ENCODE peak calls at places on chromosomes 1 and 21, in nine cellular contexts. One of them, this sample, is unnamed.

GRCh38 chr1:190747643-190748186 is 270.1 kb upstream of the BRINP3 start:
- DNase-seq in IMR-90: peak; percentile 72
- DNase-seq in mucosa of descending colon: no peak
- DNase-seq in GM10248: no peak
- DNase-seq in NB4: no peak
- DNase-seq in tibial artery: no peak
- DNase-seq in uterus: no peak
- DNase-seq in CD8-positive, alpha-beta T cell: no peak
- DNase-seq in B cell: no peak
- DNase-seq in this sample: no peak

GRCh38 chr1:177983824-177984528 is 14.1 kb upstream of the SEC16B start:
- DNase-seq in IMR-90: peak; percentile 98
- DNase-seq in mucosa of descending colon: no peak
- DNase-seq in GM10248: no peak
- DNase-seq in NB4: no peak
- DNase-seq in tibial artery: peak; percentile 77
- DNase-seq in uterus: peak; percentile 70
- DNase-seq in CD8-positive, alpha-beta T cell: no peak
- DNase-seq in B cell: no peak
- DNase-seq in this sample: no peak

GRCh38 chr1:214551052-214551435 is 358 bp downstream of the PTPN14 start:
- DNase-seq in IMR-90: no peak
- DNase-seq in mucosa of descending colon: peak; percentile 63
- DNase-seq in GM10248: peak; percentile 46
- DNase-seq in NB4: no peak
- DNase-seq in tibial artery: peak; percentile 80
- DNase-seq in uterus: peak; percentile 63
- DNase-seq in CD8-positive, alpha-beta T cell: no peak
- DNase-seq in B cell: peak; percentile 39
- DNase-seq in this sample: no peak

GRCh38 chr1:241934181-241934815 is 23.3 kb upstream of the BECN2 start:
- DNase-seq in IMR-90: no peak
- DNase-seq in mucosa of descending colon: no peak
- DNase-seq in GM10248: no peak
- DNase-seq in NB4: no peak
- DNase-seq in tibial artery: no peak
- DNase-seq in uterus: peak; percentile 33
- DNase-seq in CD8-positive, alpha-beta T cell: no peak
- DNase-seq in B cell: no peak
- DNase-seq in this sample: no peak

GRCh38 chr1:199784127-199784526 is 243.4 kb upstream of the NR5A2 start:
- DNase-seq in IMR-90: peak; percentile 63
- DNase-seq in mucosa of descending colon: no peak
- DNase-seq in GM10248: no peak
- DNase-seq in NB4: no peak
- DNase-seq in tibial artery: no peak
- DNase-seq in uterus: no peak
- DNase-seq in CD8-positive, alpha-beta T cell: no peak
- DNase-seq in B cell: no peak
- DNase-seq in this sample: no peak

GRCh38 chr1:230359992-230360391 is 66.1 kb downstream of the PGBD5 start:
- DNase-seq in IMR-90: peak; percentile 80
- DNase-seq in mucosa of descending colon: no peak
- DNase-seq in GM10248: no peak
- DNase-seq in NB4: no peak
- DNase-seq in tibial artery: no peak
- DNase-seq in uterus: no peak
- DNase-seq in CD8-positive, alpha-beta T cell: no peak
- DNase-seq in B cell: no peak
- DNase-seq in this sample: no peak

GRCh38 chr1:10768552-10768951 is 27.9 kb downstream of the CASZ1 start:
- DNase-seq in IMR-90: no peak
- DNase-seq in mucosa of descending colon: peak; percentile 43
- DNase-seq in GM10248: no peak
- DNase-seq in NB4: no peak
- DNase-seq in tibial artery: no peak
- DNase-seq in uterus: no peak
- DNase-seq in CD8-positive, alpha-beta T cell: no peak
- DNase-seq in B cell: no peak
- DNase-seq in this sample: peak; percentile 23

GRCh38 chr1:88595355-88595754 is 88.7 kb upstream of the PKN2 start:
- DNase-seq in IMR-90: peak; percentile 57
- DNase-seq in mucosa of descending colon: no peak
- DNase-seq in GM10248: peak; percentile 20
- DNase-seq in NB4: peak; percentile 75
- DNase-seq in tibial artery: no peak
- DNase-seq in uterus: no peak
- DNase-seq in CD8-positive, alpha-beta T cell: no peak
- DNase-seq in B cell: no peak
- DNase-seq in this sample: no peak

GRCh38 chr1:75273110-75273509 is 138.9 kb downstream of the LHX8 start:
- DNase-seq in IMR-90: no peak
- DNase-seq in mucosa of descending colon: no peak
- DNase-seq in GM10248: no peak
- DNase-seq in NB4: peak; percentile 2
- DNase-seq in tibial artery: no peak
- DNase-seq in uterus: no peak
- DNase-seq in CD8-positive, alpha-beta T cell: no peak
- DNase-seq in B cell: no peak
- DNase-seq in this sample: no peak

GRCh38 chr1:16167331-16168143 is 11.7 kb upstream of the EPHA2 start:
- DNase-seq in IMR-90: no peak
- DNase-seq in mucosa of descending colon: peak; percentile 83
- DNase-seq in GM10248: peak; percentile 88
- DNase-seq in NB4: no peak
- DNase-seq in tibial artery: no peak
- DNase-seq in uterus: peak; percentile 72
- DNase-seq in CD8-positive, alpha-beta T cell: peak; percentile 76
- DNase-seq in B cell: peak; percentile 94
- DNase-seq in this sample: no peak

GRCh38 chr1:26558649-26559048 is 29.1 kb downstream of the RPS6KA1 start:
- DNase-seq in IMR-90: no peak
- DNase-seq in mucosa of descending colon: no peak
- DNase-seq in GM10248: no peak
- DNase-seq in NB4: no peak
- DNase-seq in tibial artery: no peak
- DNase-seq in uterus: no peak
- DNase-seq in CD8-positive, alpha-beta T cell: no peak
- DNase-seq in B cell: no peak
- DNase-seq in this sample: no peak

GRCh38 chr1:39892611-39893595 is 8.8 kb downstream of the MYCL start:
- DNase-seq in IMR-90: peak; percentile 81
- DNase-seq in mucosa of descending colon: no peak
- DNase-seq in GM10248: no peak
- DNase-seq in NB4: no peak
- DNase-seq in tibial artery: no peak
- DNase-seq in uterus: no peak
- DNase-seq in CD8-positive, alpha-beta T cell: no peak
- DNase-seq in B cell: no peak
- DNase-seq in this sample: no peak

GRCh38 chr1:94285026-94285654 is 47.8 kb upstream of the ARHGAP29 start:
- DNase-seq in IMR-90: peak; percentile 54
- DNase-seq in mucosa of descending colon: no peak
- DNase-seq in GM10248: no peak
- DNase-seq in NB4: no peak
- DNase-seq in tibial artery: no peak
- DNase-seq in uterus: no peak
- DNase-seq in CD8-positive, alpha-beta T cell: no peak
- DNase-seq in B cell: no peak
- DNase-seq in this sample: no peak

GRCh38 chr21:39349211-39350093 is 564 bp upstream of the HMGN1 start:
- DNase-seq in IMR-90: peak; percentile 90
- DNase-seq in mucosa of descending colon: peak; percentile 99
- DNase-seq in GM10248: peak; percentile 97
- DNase-seq in NB4: peak; percentile 98
- DNase-seq in tibial artery: peak; percentile 95
- DNase-seq in uterus: peak; percentile 94
- DNase-seq in CD8-positive, alpha-beta T cell: peak; percentile 97
- DNase-seq in B cell: peak; percentile 97
- DNase-seq in this sample: peak; percentile 93
- TF ChIP-seq CTCF in IMR-90: no peak
- TF ChIP-seq CTCF in mucosa of descending colon: no peak
- TF ChIP-seq CTCF in GM10248: no peak
- TF ChIP-seq CTCF in NB4: no peak
- TF ChIP-seq CTCF in tibial artery: no peak
- TF ChIP-seq CTCF in uterus: no peak
- TF ChIP-seq CTCF in CD8-positive, alpha-beta T cell: no peak
- TF ChIP-seq CTCF in B cell: no peak
- TF ChIP-seq CTCF in this sample: no peak

GRCh38 chr21:37531402-37532042 is 164.9 kb downstream of the DYRK1A start:
- DNase-seq in IMR-90: no peak
- DNase-seq in mucosa of descending colon: no peak
- DNase-seq in GM10248: no peak
- DNase-seq in NB4: no peak
- DNase-seq in tibial artery: peak; percentile 93
- DNase-seq in uterus: no peak
- DNase-seq in CD8-positive, alpha-beta T cell: no peak
- DNase-seq in B cell: no peak
- DNase-seq in this sample: no peak

GRCh38 chr21:37535130-37535529 is 168.6 kb downstream of the DYRK1A start:
- DNase-seq in IMR-90: no peak
- DNase-seq in mucosa of descending colon: no peak
- DNase-seq in GM10248: no peak
- DNase-seq in NB4: no peak
- DNase-seq in tibial artery: no peak
- DNase-seq in uterus: no peak
- DNase-seq in CD8-positive, alpha-beta T cell: no peak
- DNase-seq in B cell: no peak
- DNase-seq in this sample: no peak

GRCh38 chr21:37530901-37531351 is 164.4 kb downstream of the DYRK1A start:
- DNase-seq in IMR-90: no peak
- DNase-seq in mucosa of descending colon: no peak
- DNase-seq in GM10248: no peak
- DNase-seq in NB4: no peak
- DNase-seq in tibial artery: no peak
- DNase-seq in uterus: no peak
- DNase-seq in CD8-positive, alpha-beta T cell: no peak
- DNase-seq in B cell: no peak
- DNase-seq in this sample: no peak

GRCh38 chr21:37534431-37534830 is 167.9 kb downstream of the DYRK1A start:
- DNase-seq in IMR-90: no peak
- DNase-seq in mucosa of descending colon: no peak
- DNase-seq in GM10248: no peak
- DNase-seq in NB4: no peak
- DNase-seq in tibial artery: no peak
- DNase-seq in uterus: no peak
- DNase-seq in CD8-positive, alpha-beta T cell: no peak
- DNase-seq in B cell: no peak
- DNase-seq in this sample: no peak

DNA sequence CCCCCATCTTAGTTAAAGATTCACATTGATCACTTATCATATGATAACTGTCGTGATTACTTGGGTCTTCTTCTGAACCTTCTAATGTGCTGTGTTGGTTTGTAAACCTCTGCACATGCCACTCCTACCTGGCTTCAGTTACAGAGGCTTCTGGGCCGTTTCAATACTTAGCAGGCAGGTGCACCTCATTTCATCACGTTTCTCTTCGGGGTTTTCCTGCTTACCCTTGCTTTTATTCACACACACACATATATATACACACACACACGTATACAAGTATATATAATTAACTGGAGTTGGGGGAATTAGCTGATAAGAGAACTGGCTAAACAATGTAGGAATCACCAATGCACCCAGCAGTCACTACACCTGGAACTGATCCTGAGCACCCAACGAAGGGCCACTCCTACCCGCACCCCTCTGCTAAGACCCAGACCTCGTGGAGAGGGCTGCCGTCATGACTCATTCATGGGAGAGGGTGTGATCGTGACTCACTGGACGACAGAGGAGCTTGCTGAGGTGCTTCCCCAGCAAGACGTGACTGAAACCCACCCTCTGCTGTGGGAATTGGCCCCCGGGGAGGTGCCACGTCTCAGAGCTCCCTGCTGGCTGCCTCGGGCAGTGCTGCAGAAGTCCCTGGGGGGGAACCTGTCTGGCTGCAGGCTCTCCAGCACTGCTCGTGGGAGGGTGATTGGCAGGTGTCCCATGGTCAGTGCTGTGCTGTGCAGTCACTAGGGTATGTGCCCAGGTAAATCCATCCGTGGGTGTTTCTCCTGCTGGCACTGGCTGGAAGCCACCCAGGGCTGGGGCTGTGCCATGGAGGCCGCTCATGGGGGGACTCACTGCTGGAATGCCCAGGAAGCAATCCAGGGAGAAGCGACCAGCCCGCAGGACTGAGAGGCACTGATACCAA is 166.6 kb downstream of the DYRK1A start:
- DNase-seq in IMR-90: peak; percentile 61
- DNase-seq in mucosa of descending colon: no peak
- DNase-seq in GM10248: peak; percentile 42
- DNase-seq in NB4: peak; percentile 78
- DNase-seq in tibial artery: peak; percentile 84
- DNase-seq in uterus: no peak
- DNase-seq in CD8-positive, alpha-beta T cell: no peak
- DNase-seq in B cell: no peak
- DNase-seq in this sample: no peak
- TF ChIP-seq CTCF in IMR-90: no peak
- TF ChIP-seq CTCF in mucosa of descending colon: no peak
- TF ChIP-seq CTCF in GM10248: no peak
- TF ChIP-seq CTCF in NB4: no peak
- TF ChIP-seq CTCF in tibial artery: no peak
- TF ChIP-seq CTCF in uterus: no peak
- TF ChIP-seq CTCF in CD8-positive, alpha-beta T cell: no peak
- TF ChIP-seq CTCF in B cell: no peak
- TF ChIP-seq CTCF in this sample: no peak

DNA sequence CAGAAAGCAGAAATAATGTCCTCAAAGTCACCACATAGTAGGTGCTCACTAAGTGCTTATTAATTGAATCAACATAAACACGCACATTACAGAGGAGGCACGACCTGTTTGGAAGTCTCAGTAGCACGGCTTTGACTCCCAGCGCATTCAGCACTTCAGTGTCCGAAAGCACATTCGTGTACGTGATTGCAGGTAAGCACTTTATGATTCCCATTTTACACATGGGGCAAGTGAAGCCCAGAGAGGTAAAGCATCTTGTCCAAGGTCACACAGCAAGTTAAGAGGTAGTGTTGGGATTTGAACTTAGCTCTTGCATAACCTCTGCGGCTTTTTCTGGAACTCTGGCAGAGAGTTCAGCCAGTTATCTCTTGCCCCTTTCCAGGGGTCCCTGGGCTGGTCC is 85.2 kb upstream of the WNT4 start:
- DNase-seq in IMR-90: no peak
- DNase-seq in mucosa of descending colon: no peak
- DNase-seq in GM10248: no peak
- DNase-seq in NB4: no peak
- DNase-seq in tibial artery: no peak
- DNase-seq in uterus: no peak
- DNase-seq in CD8-positive, alpha-beta T cell: no peak
- DNase-seq in B cell: no peak
- DNase-seq in this sample: no peak
- TF ChIP-seq CTCF in IMR-90: no peak
- TF ChIP-seq CTCF in mucosa of descending colon: no peak
- TF ChIP-seq CTCF in GM10248: no peak
- TF ChIP-seq CTCF in NB4: no peak
- TF ChIP-seq CTCF in tibial artery: no peak
- TF ChIP-seq CTCF in uterus: no peak
- TF ChIP-seq CTCF in CD8-positive, alpha-beta T cell: no peak
- TF ChIP-seq CTCF in B cell: no peak
- TF ChIP-seq CTCF in this sample: no peak

DNA sequence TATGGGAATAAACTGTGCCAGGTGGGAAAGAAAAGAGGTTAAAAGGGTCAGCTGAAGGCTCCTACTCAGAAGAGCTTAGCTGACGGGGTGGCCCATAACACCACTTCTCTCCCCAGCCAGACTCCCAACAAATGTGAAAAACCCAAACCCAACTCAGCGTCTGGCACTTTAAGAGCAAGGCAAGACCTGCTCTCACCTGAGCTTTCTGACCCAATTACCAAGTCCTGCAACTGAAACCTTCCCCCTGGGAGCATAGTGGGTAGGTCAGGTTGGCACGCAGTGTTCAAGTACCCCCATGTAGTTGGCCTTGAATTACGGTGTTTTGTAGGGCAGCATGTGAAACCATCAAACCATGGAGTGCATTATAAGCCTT is 3.2 kb downstream of the IRF6 start:
- DNase-seq in IMR-90: no peak
- DNase-seq in mucosa of descending colon: no peak
- DNase-seq in GM10248: no peak
- DNase-seq in NB4: no peak
- DNase-seq in tibial artery: no peak
- DNase-seq in uterus: no peak
- DNase-seq in CD8-positive, alpha-beta T cell: no peak
- DNase-seq in B cell: no peak
- DNase-seq in this sample: no peak
- TF ChIP-seq CTCF in IMR-90: no peak
- TF ChIP-seq CTCF in mucosa of descending colon: no peak
- TF ChIP-seq CTCF in GM10248: no peak
- TF ChIP-seq CTCF in NB4: no peak
- TF ChIP-seq CTCF in tibial artery: no peak
- TF ChIP-seq CTCF in uterus: no peak
- TF ChIP-seq CTCF in CD8-positive, alpha-beta T cell: no peak
- TF ChIP-seq CTCF in B cell: no peak
- TF ChIP-seq CTCF in this sample: no peak